ENCODE peak calls at places on chromosomes 16 and 17, in seven cellular contexts. X, L, A, E, M, G and K are unnamed samples.

GRCh38 chr17:75595919-75596310 is 8.3 kb downstream of the MYO15B start:
- DNase-seq in X (no peak), L (no peak), A (no peak), E (peak), M (no peak), G (peak), K (no peak)

GRCh38 chr17:2724783-2725164 is 13.2 kb upstream of the CLUH start:
- DNase-seq in X (peak), L (peak), A (peak), E (peak), M (peak), G (peak), K (peak)

GRCh38 chr17:75491680-75492079 is 23.7 kb downstream of the CASKIN2 start:
- DNase-seq in X (no peak), L (no peak), A (no peak), E (no peak), M (no peak), G (no peak), K (no peak)

GRCh38 chr17:57684711-57685498 is 60.2 kb downstream of the CCDC182 start:
- DNase-seq in X (no peak), L (no peak), A (no peak), E (no peak), M (no peak), G (no peak), K (no peak)

GRCh38 chr17:376936-377863 is 24.6 kb upstream of the RPH3AL start:
- DNase-seq in X (peak), L (peak), A (no peak), E (no peak), M (no peak), G (no peak), K (peak)

GRCh38 chr17:74541176-74542111 is 4.5 kb downstream of the CD300C start:
- DNase-seq in X (no peak), L (no peak), A (no peak), E (no peak), M (no peak), G (no peak), K (no peak)

GRCh38 chr16:66324785-66325184 is 41.7 kb upstream of the CDH5 start:
- DNase-seq in X (peak), L (no peak), A (peak), E (peak), M (no peak), G (peak), K (peak)

GRCh38 chr16:51095114-51095872 is 55.8 kb downstream of the SALL1 start:
- DNase-seq in X (no peak), L (no peak), A (no peak), E (no peak), M (no peak), G (no peak), K (peak)

GRCh38 chr17:15230866-15231265 is 34.3 kb downstream of the PMP22 start:
- DNase-seq in X (no peak), L (no peak), A (no peak), E (no peak), M (no peak), G (no peak), K (no peak)

GRCh38 chr16:87318158-87318644 is 1.0 kb upstream of the C16orf95 start:
- DNase-seq in X (peak), L (peak), A (no peak), E (no peak), M (no peak), G (no peak), K (peak)

GRCh38 chr17:13756763-13757162 is 155.0 kb upstream of the HS3ST3A1 start:
- DNase-seq in X (no peak), L (no peak), A (no peak), E (no peak), M (no peak), G (no peak), K (peak)

GRCh38 chr17:69608808-69609494 is 194.5 kb downstream of the MAP2K6 start:
- DNase-seq in X (peak), L (peak), A (no peak), E (no peak), M (no peak), G (peak), K (no peak)

GRCh38 chr16:354971-355441 is 2.5 kb upstream of the AXIN1 start:
- DNase-seq in X (no peak), L (no peak), A (no peak), E (no peak), M (no peak), G (no peak), K (no peak)

GRCh38 chr16:23330161-23330560 is 28.1 kb downstream of the SCNN1B start:
- DNase-seq in X (no peak), L (no peak), A (no peak), E (no peak), M (no peak), G (no peak), K (no peak)

GRCh38 chr17:77460514-77461046 is 319.8 kb downstream of the SEC14L1 start:
- DNase-seq in X (peak), L (no peak), A (no peak), E (no peak), M (no peak), G (no peak), K (peak)

GRCh38 chr17:61647044-61647443 is 56.0 kb upstream of the NACA2 start:
- DNase-seq in X (no peak), L (peak), A (no peak), E (no peak), M (no peak), G (peak), K (no peak)

GRCh38 chr17:58310511-58311428 is 17.8 kb downstream of the TSPOAP1 start:
- DNase-seq in X (no peak), L (no peak), A (no peak), E (no peak), M (no peak), G (no peak), K (no peak)

GRCh38 chr16:49200223-49200820 is 81.3 kb downstream of the CBLN1 start:
- DNase-seq in X (no peak), L (no peak), A (no peak), E (no peak), M (no peak), G (no peak), K (no peak)

GRCh38 chr16:82178352-82178751 is 8.3 kb upstream of the MPHOSPH6 start:
- DNase-seq in X (no peak), L (no peak), A (no peak), E (no peak), M (no peak), G (no peak), K (no peak)

GRCh38 chr17:37743612-37743874 is 1.3 kb downstream of the HNF1B start:
- DNase-seq in X (no peak), L (no peak), A (no peak), E (peak), M (no peak), G (no peak), K (no peak)

GRCh38 chr17:45426561-45426960 is 6.1 kb downstream of the ARHGAP27 start:
- DNase-seq in X (no peak), L (no peak), A (no peak), E (no peak), M (no peak), G (no peak), K (no peak)

GRCh38 chr17:56697190-56697589 is 103.7 kb downstream of the NOG start:
- DNase-seq in X (no peak), L (no peak), A (no peak), E (no peak), M (no peak), G (no peak), K (no peak)

GRCh38 chr16:67148221-67148620 is 2.6 kb downstream of the B3GNT9 start:
- DNase-seq in X (no peak), L (no peak), A (no peak), E (no peak), M (no peak), G (no peak), K (no peak)

GRCh38 chr16:71762186-71762585 is 37.7 kb upstream of the PHLPP2 start:
- DNase-seq in X (peak), L (peak), A (no peak), E (no peak), M (no peak), G (no peak), K (no peak)

GRCh38 chr16:27241658-27242057 is 26.9 kb downstream of the NSMCE1 start:
- DNase-seq in X (peak), L (peak), A (no peak), E (peak), M (no peak), G (peak), K (no peak)

DNA sequence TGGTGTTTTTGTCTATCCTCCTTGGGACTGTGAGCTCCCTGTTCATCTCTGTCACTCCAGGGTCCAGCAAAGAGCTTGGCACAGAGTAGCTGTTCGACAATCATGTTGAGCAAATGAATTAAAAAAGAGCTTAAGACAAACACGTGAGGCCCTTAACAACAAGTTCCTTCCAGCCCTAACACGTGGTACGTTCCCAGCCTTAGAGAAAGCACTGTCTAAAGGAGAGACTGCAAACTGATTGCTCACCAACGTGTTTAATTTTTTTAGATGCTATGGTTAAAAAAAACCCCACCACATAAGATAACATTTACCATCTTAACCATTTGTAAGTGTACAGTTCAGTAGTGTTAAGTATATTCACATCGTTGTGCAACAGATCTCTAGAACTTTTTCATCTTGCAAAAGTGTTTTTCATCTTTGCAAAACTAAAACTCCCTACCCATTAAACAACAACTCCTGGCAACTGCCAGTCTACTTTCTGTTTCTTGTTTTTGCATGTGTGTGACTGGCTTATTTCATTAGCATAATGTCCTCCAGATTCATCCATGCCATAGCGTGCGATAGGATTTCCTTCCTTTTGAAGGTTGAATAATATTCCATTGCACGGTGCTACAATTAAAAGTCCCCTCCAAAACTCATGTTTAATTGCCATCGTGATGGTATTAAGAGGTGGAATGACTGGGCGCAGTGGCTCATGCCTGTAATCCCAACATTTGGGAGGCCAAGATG is 28.2 kb downstream of the LAT start:
- DNase-seq in X (no peak), L (peak), A (no peak), E (no peak), M (no peak), G (no peak), K (no peak)
- H2BK5ac ChIP-seq in X (no peak), L (no peak), A (no peak), E (no peak), M (no peak), G (no peak), K (no peak)

GRCh38 chr17:46763416-46763815 is 55.1 kb downstream of the WNT3 start:
- DNase-seq in X (no peak), L (no peak), A (no peak), E (no peak), M (no peak), G (no peak), K (no peak)

GRCh38 chr17:46756061-46756735 is 62.3 kb downstream of the WNT3 start:
- DNase-seq in X (no peak), L (no peak), A (no peak), E (no peak), M (no peak), G (no peak), K (no peak)

GRCh38 chr17:46759141-46759540 is 59.4 kb downstream of the WNT3 start:
- DNase-seq in X (no peak), L (no peak), A (no peak), E (no peak), M (no peak), G (no peak), K (no peak)

GRCh38 chr17:46756861-46757260 is 61.6 kb downstream of the WNT3 start:
- DNase-seq in X (no peak), L (no peak), A (no peak), E (no peak), M (no peak), G (no peak), K (no peak)

GRCh38 chr17:46758614-46759013 is 59.9 kb downstream of the WNT3 start:
- DNase-seq in X (no peak), L (peak), A (no peak), E (no peak), M (no peak), G (no peak), K (no peak)
- H2BK5ac ChIP-seq in X (no peak), L (no peak), A (no peak), E (no peak), M (no peak), G (no peak), K (no peak)

GRCh38 chr17:4870850-4871249 is 28.5 kb upstream of the C17orf107 start:
- DNase-seq in X (no peak), L (no peak), A (no peak), E (no peak), M (no peak), G (no peak), K (no peak)
- H2BK5ac ChIP-seq in X (no peak), L (no peak), A (no peak), E (no peak), M (no peak), G (no peak), K (no peak)

GRCh38 chr17:42458497-42459255 is at the start of gene ATP6V0A1:
- DNase-seq in X (peak), L (peak), A (peak), E (peak), M (peak), G (peak), K (peak)

GRCh38 chr17:42459983-42460300 is 1.3 kb downstream of the ATP6V0A1 start:
- DNase-seq in X (peak), L (peak), A (no peak), E (no peak), M (no peak), G (no peak), K (peak)

GRCh38 chr17:42457107-42457787 is 1.4 kb upstream of the ATP6V0A1 start:
- DNase-seq in X (peak), L (no peak), A (no peak), E (no peak), M (no peak), G (peak), K (no peak)

GRCh38 chr17:42460371-42460770 is 1.7 kb downstream of the ATP6V0A1 start:
- DNase-seq in X (no peak), L (no peak), A (no peak), E (no peak), M (no peak), G (no peak), K (no peak)

GRCh38 chr17:42459256-42459982 is 741 bp downstream of the ATP6V0A1 start:
- DNase-seq in X (peak), L (peak), A (no peak), E (peak), M (no peak), G (peak), K (peak)
- H2BK5ac ChIP-seq in X (no peak), L (peak), A (no peak), E (no peak), M (no peak), G (no peak), K (no peak)

DNA sequence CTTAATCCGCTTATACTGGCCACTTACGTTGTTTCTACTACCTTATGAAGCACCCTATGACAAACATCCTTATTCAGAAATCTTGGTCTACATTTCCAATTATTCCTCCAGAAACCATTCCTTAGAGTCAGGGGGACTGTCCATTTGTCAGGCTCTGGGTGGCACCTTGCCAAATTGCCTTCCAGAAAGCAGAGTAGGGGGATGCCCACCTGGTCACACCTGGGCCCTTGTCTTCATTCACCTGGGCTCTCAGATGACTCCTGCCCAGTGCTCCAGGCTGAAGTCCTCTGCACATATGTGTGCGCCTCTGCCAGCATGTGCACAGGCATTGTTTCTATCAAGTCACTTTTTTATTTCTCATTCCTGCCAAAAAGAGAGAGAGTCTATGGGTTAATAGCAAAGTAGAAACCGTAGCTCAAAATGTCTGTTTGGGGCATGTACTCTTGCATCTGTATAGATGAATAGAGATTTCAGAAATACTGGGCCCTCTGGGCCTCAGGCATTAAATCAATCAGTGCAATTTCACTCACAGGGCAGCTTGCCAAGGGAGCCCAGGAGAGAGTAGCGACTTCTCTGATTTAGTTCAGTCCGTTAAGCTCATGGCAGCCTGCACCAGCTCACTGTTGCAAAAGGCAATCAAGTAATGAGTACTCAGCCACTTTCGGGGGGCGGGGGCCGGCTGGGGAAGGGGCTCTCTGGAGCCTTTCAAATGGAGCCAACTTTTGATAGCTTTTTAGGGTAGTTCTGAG is 104.7 kb downstream of the SOCS1 start:
- DNase-seq in X (no peak), L (no peak), A (no peak), E (no peak), M (no peak), G (no peak), K (no peak)
- H2BK5ac ChIP-seq in X (no peak), L (no peak), A (no peak), E (no peak), M (no peak), G (no peak), K (no peak)

GRCh38 chr17:48748728-48749566 is 20.4 kb upstream of the HOXB13 start:
- DNase-seq in X (peak), L (no peak), A (no peak), E (no peak), M (no peak), G (no peak), K (no peak)
- H2BK5ac ChIP-seq in X (no peak), L (no peak), A (no peak), E (no peak), M (no peak), G (no peak), K (no peak)

GRCh38 chr17:46888727-46889126 is 34.2 kb upstream of the GOSR2 start:
- DNase-seq in X (no peak), L (no peak), A (no peak), E (no peak), M (no peak), G (no peak), K (no peak)
- H2BK5ac ChIP-seq in X (no peak), L (no peak), A (no peak), E (no peak), M (no peak), G (no peak), K (no peak)

DNA sequence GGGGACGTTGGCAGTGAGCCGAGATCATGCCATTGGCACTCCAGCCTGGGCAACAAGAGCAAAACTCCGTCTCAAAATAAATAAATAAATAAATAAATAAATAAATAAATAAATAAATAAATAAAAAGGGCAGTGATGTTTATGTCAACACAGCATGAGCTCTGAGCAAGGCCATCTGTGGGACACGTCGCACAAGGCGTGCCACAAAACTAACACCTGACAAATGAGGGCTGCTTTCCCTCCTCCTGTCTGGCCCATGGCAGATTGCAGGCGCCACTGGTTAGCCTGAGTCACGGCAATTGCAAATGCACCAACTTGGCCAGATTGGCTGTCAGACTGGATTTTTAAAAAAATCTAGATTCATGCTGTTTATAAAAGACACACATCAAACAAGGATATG is 25.9 kb upstream of the SPNS3 start:
- DNase-seq in X (peak), L (no peak), A (no peak), E (no peak), M (no peak), G (peak), K (no peak)
- H2BK5ac ChIP-seq in X (no peak), L (no peak), A (no peak), E (no peak), M (no peak), G (peak), K (no peak)

DNA sequence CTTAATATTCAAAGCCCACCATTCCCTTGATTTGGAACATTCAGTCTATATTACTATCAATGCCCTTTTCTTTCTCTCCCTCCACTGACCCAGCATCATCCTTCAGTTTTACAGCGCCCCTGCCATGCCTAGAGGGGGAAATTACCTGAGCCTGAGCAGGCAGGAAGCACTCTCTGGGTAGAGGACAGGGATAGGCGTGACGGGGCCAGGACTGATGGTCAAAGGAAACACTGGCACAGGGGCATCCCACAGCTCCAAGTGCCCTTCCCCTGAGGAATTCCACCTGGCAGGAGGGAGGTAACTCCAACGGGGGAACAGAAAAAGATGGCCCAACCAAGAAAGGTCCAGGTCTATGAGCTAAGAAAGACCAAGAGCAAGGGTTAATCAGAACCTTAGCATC is 10.0 kb downstream of the CTC1 start:
- DNase-seq in X (no peak), L (no peak), A (no peak), E (no peak), M (no peak), G (no peak), K (no peak)
- H2BK5ac ChIP-seq in X (no peak), L (no peak), A (no peak), E (no peak), M (no peak), G (no peak), K (no peak)

DNA sequence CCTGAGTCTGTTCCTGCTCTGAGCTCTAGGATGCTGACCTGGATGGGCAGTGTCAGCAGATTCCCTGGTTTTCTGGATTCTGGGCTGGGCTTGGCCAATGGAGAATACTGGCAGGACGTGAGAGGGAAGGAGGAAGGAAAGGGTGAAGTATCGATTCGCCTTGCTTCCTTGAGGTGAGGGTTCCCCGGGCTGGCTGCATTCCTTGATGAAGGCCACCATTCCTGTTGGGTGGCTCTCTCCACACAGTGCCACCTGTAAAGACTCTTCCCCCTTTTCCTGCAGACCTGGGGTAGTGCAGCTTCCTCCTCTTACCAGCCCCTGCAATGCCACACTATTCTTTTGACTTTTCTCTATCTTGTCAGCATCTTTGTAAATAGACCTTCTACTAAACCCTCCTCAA is 58.1 kb upstream of the TANC2 start:
- DNase-seq in X (no peak), L (no peak), A (no peak), E (no peak), M (no peak), G (no peak), K (no peak)
- H2BK5ac ChIP-seq in X (no peak), L (no peak), A (no peak), E (no peak), M (no peak), G (no peak), K (no peak)